ENCODE peak calls at places on chromosome 15, in seven cellular contexts. K is HCT116, A is HepG2, H is GM12878, P is NT2/D1, M is K562, R is H1. T is an unnamed sample.

GRCh38 chr15:64089553-64090280 is 3.9 kb downstream of the CIAO2A start:
- DNase-seq in K (no peak), A (no peak), H (peak), P (no peak), M (no peak), R (no peak), T (no peak)

GRCh38 chr15:73737506-73737905 is 15.6 kb downstream of the INSYN1 start:
- DNase-seq in K (no peak), A (no peak), H (no peak), P (no peak), M (no peak), R (no peak), T (peak)

GRCh38 chr15:84813435-84813834 is 3.7 kb upstream of the ALPK3 start:
- DNase-seq in K (no peak), A (no peak), H (no peak), P (no peak), M (no peak), R (no peak), T (no peak)

GRCh38 chr15:94229591-94230365 is 1.6 kb upstream of the MCTP2 start:
- DNase-seq in K (no peak), A (no peak), H (peak), P (no peak), M (no peak), R (no peak), T (no peak)

GRCh38 chr15:73357999-73358665 is 10.6 kb downstream of the HCN4 start:
- DNase-seq in K (no peak), A (peak), H (no peak), P (no peak), M (no peak), R (no peak), T (no peak)

GRCh38 chr15:89799925-89800500 is 14.6 kb downstream of the ANPEP start:
- DNase-seq in K (no peak), A (no peak), H (no peak), P (no peak), M (no peak), R (no peak), T (peak)

GRCh38 chr15:38455096-38455495 is 1.2 kb downstream of the FAM98B start:
- DNase-seq in K (no peak), A (no peak), H (no peak), P (no peak), M (no peak), R (no peak), T (no peak)

GRCh38 chr15:31954364-31954763 is 76.0 kb upstream of the CHRNA7 start:
- DNase-seq in K (no peak), A (no peak), H (no peak), P (no peak), M (no peak), R (no peak), T (no peak)

GRCh38 chr15:98018761-98019351 is 58.4 kb downstream of the ARRDC4 start:
- DNase-seq in K (no peak), A (no peak), H (no peak), P (no peak), M (no peak), R (no peak), T (no peak)

GRCh38 chr15:38073278-38073930 is 139.0 kb downstream of the TMCO5A start:
- DNase-seq in K (peak), A (peak), H (no peak), P (peak), M (no peak), R (no peak), T (no peak)

GRCh38 chr15:48565560-48566482 is 79.7 kb downstream of the FBN1 start:
- DNase-seq in K (no peak), A (no peak), H (no peak), P (no peak), M (no peak), R (no peak), T (no peak)

GRCh38 chr15:89794627-89795241 is 18.6 kb downstream of the MESP2 start:
- DNase-seq in K (no peak), A (no peak), H (no peak), P (no peak), M (no peak), R (no peak), T (no peak)

GRCh38 chr15:96274698-96275097 is 55.8 kb upstream of the NR2F2 start:
- DNase-seq in K (no peak), A (no peak), H (no peak), P (no peak), M (no peak), R (no peak), T (no peak)

GRCh38 chr15:31597466-31597865 is 270.8 kb downstream of the KLF13 start:
- DNase-seq in K (no peak), A (no peak), H (no peak), P (no peak), M (no peak), R (no peak), T (no peak)

GRCh38 chr15:90872481-90873184 is 4.2 kb downstream of the FURIN start:
- DNase-seq in K (no peak), A (peak), H (no peak), P (no peak), M (peak), R (no peak), T (peak)

GRCh38 chr15:43955140-43955539 is 128.3 kb downstream of the WDR76 start:
- DNase-seq in K (no peak), A (no peak), H (no peak), P (no peak), M (no peak), R (no peak), T (no peak)

GRCh38 chr15:42184313-42184712 is 23.8 kb downstream of the VPS39 start:
- DNase-seq in K (no peak), A (no peak), H (no peak), P (no peak), M (no peak), R (no peak), T (no peak)

GRCh38 chr15:25967120-25967519 is 104.0 kb upstream of the ATP10A start:
- DNase-seq in K (no peak), A (no peak), H (no peak), P (no peak), M (no peak), R (no peak), T (no peak)

GRCh38 chr15:39925112-39925830 is 5.2 kb upstream of the GPR176 start:
- DNase-seq in K (no peak), A (no peak), H (no peak), P (no peak), M (no peak), R (no peak), T (no peak)

GRCh38 chr15:26807517-26808427 is 34.9 kb upstream of the GABRB3 start:
- DNase-seq in K (no peak), A (no peak), H (no peak), P (no peak), M (no peak), R (no peak), T (no peak)

GRCh38 chr15:32861741-32862140 is 143.9 kb downstream of the GREM1 start:
- DNase-seq in K (no peak), A (no peak), H (no peak), P (no peak), M (no peak), R (no peak), T (peak)

GRCh38 chr15:96261575-96262034 is 68.9 kb upstream of the NR2F2 start:
- DNase-seq in K (no peak), A (peak), H (peak), P (no peak), M (peak), R (no peak), T (no peak)

GRCh38 chr15:71649894-71650293 is 160.5 kb upstream of the NR2E3 start:
- DNase-seq in K (no peak), A (no peak), H (no peak), P (no peak), M (no peak), R (no peak), T (no peak)

GRCh38 chr15:89149501-89150101 is 61.3 kb downstream of the ABHD2 start:
- DNase-seq in K (no peak), A (no peak), H (no peak), P (no peak), M (no peak), R (no peak), T (no peak)

GRCh38 chr15:65406402-65407000 is 16.2 kb downstream of the IGDCC4 start:
- DNase-seq in K (no peak), A (no peak), H (no peak), P (no peak), M (no peak), R (no peak), T (no peak)

GRCh38 chr15:45133561-45133920 is 3.7 kb downstream of the DUOX1 start:
- DNase-seq in K (no peak), A (no peak), H (no peak), P (no peak), M (no peak), R (no peak), T (peak)

GRCh38 chr15:89836255-89837133 is 21.8 kb upstream of the ANPEP start:
- DNase-seq in K (no peak), A (no peak), H (no peak), P (no peak), M (no peak), R (no peak), T (no peak)

GRCh38 chr15:82810061-82810862 is 834 bp downstream of the WHAMM start:
- DNase-seq in K (no peak), A (peak), H (no peak), P (no peak), M (no peak), R (no peak), T (peak)

GRCh38 chr15:64970696-64971095 is 19.0 kb downstream of the SPG21 start:
- DNase-seq in K (no peak), A (no peak), H (no peak), P (no peak), M (no peak), R (no peak), T (no peak)

GRCh38 chr15:19987389-19988048 is 554.1 kb downstream of the GOLGA6L6 start:
- DNase-seq in K (no peak), A (peak), H (no peak), P (peak), M (peak), R (no peak), T (peak)

GRCh38 chr15:80160570-80161156 is 7.9 kb downstream of the FAH start:
- DNase-seq in K (no peak), A (peak), H (peak), P (no peak), M (no peak), R (no peak), T (no peak)

GRCh38 chr15:62115847-62116246 is 49.1 kb downstream of the C2CD4A start:
- DNase-seq in K (no peak), A (peak), H (no peak), P (no peak), M (no peak), R (no peak), T (no peak)

GRCh38 chr15:28963711-28964081 is 77.9 kb downstream of the APBA2 start:
- DNase-seq in K (no peak), A (no peak), H (no peak), P (no peak), M (no peak), R (no peak), T (no peak)

GRCh38 chr15:75809986-75810750 is 33.1 kb upstream of the UBE2Q2 start:
- DNase-seq in K (peak), A (peak), H (no peak), P (peak), M (no peak), R (peak), T (peak)
- TF ChIP-seq YY1 in K (no peak), A (no peak), H (no peak), P (no peak), M (no peak), R (no peak), T (no peak)

DNA sequence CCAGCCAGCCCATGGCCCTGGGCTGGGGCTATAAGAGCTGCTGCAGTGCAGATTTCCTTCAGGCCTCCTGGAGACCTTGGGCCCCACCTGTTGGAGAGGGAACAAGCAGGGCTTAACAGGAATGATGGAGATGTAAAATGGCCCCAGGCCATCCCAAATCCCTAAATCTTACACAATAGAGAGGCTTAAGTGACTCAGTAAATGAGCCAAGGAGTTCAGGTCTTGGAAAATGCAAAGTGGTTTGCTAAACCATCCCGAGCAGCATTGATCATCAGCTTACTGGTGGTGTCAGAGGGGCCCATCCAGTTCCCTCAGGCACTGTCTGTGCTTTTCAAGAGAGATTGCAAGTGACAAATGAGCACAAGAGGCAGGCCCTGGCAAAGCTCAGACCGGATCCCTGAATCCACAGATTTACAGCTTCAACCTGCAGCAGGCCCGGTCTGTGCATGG is 325.5 kb downstream of the UACA start:
- DNase-seq in K (no peak), A (no peak), H (no peak), P (peak), M (no peak), R (no peak), T (peak)
- TF ChIP-seq YY1 in K (no peak), A (no peak), H (no peak), P (no peak), M (no peak), R (peak), T (no peak)

GRCh38 chr15:67165653-67166260 is 88.7 kb downstream of the AAGAB start:
- DNase-seq in K (no peak), A (no peak), H (no peak), P (peak), M (no peak), R (peak), T (no peak)
- TF ChIP-seq YY1 in K (no peak), A (no peak), H (no peak), P (no peak), M (no peak), R (peak), T (no peak)

GRCh38 chr15:40956543-40956982 is 3.3 kb downstream of the CHAC1 start:
- DNase-seq in K (no peak), A (no peak), H (no peak), P (no peak), M (no peak), R (no peak), T (no peak)

GRCh38 chr15:40957581-40958051 is 4.3 kb downstream of the CHAC1 start:
- DNase-seq in K (no peak), A (no peak), H (no peak), P (no peak), M (no peak), R (no peak), T (peak)

GRCh38 chr15:40957041-40957555 is 3.8 kb downstream of the CHAC1 start:
- DNase-seq in K (no peak), A (no peak), H (no peak), P (no peak), M (no peak), R (no peak), T (no peak)

GRCh38 chr15:40955141-40955903 is 2.1 kb downstream of the CHAC1 start:
- DNase-seq in K (no peak), A (no peak), H (no peak), P (no peak), M (no peak), R (no peak), T (no peak)

GRCh38 chr15:40955930-40956542 is 2.8 kb downstream of the CHAC1 start:
- DNase-seq in K (no peak), A (no peak), H (no peak), P (no peak), M (no peak), R (no peak), T (no peak)
- TF ChIP-seq YY1 in K (no peak), A (no peak), H (no peak), P (no peak), M (no peak), R (no peak), T (no peak)

GRCh38 chr15:70098170-70098460 is 398 bp upstream of the TLE3 start:
- DNase-seq in K (no peak), A (no peak), H (no peak), P (no peak), M (no peak), R (no peak), T (no peak)

GRCh38 chr15:70096215-70096974 is 1.3 kb downstream of the TLE3 start:
- DNase-seq in K (no peak), A (no peak), H (no peak), P (no peak), M (no peak), R (no peak), T (peak)

GRCh38 chr15:70095387-70096214 is 2.1 kb downstream of the TLE3 start:
- DNase-seq in K (no peak), A (no peak), H (no peak), P (no peak), M (peak), R (no peak), T (peak)

GRCh38 chr15:70097337-70098169 is at the start of gene TLE3:
- DNase-seq in K (peak), A (peak), H (peak), P (peak), M (peak), R (peak), T (peak)

DNA sequence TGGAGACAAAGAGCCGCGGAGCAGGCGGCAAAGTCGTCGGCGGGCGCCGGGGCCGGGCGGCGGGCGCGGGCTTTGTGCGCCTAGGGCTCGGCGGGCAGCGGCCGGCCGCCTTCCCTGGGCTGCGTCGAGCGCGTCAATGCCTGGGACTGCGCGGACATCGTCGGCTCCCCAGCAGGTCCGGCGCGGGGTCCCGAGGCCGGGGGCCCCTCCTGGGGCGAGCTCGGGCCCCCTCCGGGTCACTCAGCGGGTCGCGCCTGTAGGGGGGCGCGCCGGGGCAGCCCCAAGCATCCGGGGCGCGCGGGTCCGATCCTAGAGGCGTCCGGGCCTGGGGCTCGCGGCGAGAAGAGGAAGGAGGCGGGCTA is 761 bp downstream of the TLE3 start:
- DNase-seq in K (no peak), A (no peak), H (no peak), P (no peak), M (peak), R (no peak), T (no peak)
- TF ChIP-seq YY1 in K (no peak), A (no peak), H (no peak), P (no peak), M (no peak), R (no peak), T (no peak)

DNA sequence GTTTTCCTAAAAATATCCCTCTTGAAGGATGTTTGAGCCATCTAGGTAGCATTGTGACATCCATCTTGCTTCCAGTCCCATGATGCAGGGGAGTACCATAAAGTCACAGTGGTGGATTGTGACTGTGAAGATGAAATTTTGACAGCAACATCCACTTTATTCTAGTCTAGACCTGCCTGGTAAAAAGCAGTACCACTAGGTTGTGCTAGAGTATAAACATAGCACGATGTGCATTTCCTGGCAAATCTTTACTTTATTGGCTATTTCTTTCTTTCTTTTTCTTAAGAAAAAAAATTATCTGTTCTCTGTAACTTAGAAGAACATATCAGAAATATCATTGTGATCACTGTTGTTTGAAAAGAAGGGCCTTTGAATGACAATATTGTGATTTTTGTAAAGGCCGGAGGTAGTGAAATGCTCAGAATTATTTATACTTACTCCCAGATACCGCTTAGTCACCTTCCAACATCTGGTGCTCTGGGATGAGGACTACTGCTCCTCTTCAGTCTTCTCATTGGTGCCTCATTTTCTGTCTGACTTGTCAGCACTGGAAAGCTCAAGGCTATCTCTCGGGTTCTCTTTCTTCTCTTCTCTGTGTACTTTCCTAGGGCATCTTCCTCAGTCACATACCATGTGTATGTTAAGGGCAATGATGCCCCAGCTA is 35.6 kb downstream of the AGBL1 start:
- DNase-seq in K (no peak), A (no peak), H (no peak), P (no peak), M (no peak), R (no peak), T (no peak)
- TF ChIP-seq YY1 in K (no peak), A (no peak), H (no peak), P (no peak), M (no peak), R (no peak), T (no peak)

DNA sequence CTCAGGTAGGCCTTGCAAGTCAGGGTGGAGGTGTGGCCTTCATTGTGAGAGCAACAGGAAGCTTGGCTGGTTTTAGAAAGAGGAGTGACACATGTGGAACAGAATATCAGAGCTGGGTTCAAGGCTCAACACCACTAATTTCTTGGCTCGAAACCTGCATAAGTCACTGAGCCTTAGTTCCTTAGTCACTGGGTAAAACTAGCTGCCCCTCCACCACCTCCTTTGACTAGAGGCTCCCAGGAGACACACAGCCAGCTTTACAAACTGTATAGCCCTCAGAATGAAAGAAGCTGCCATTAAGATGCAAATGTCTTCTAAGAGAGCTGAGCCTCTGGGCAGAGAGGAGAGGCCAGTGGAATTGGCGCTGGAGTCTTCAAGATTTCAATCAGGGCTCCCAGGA is 67.7 kb downstream of the CERS3 start:
- DNase-seq in K (no peak), A (no peak), H (peak), P (peak), M (no peak), R (no peak), T (no peak)
- TF ChIP-seq YY1 in K (no peak), A (no peak), H (no peak), P (no peak), M (no peak), R (no peak), T (no peak)

DNA sequence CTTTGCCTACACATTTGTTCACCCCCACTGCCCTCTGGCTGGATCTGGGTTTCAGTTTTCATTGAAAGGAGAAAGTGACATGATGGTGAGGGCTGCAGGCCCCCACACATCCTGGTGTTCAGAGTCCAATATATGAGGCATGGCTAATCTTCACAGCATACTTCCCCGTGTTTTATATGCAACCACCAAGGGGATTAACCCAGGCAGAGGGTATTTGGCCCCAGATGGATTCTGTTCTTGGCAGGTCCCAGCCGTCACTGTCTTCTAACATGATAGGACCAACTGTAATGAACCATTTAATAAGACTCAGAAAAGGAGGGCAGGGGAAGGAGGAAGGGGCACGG is 4.4 kb upstream of the ACTC1 start:
- DNase-seq in K (no peak), A (no peak), H (no peak), P (no peak), M (no peak), R (no peak), T (no peak)
- TF ChIP-seq YY1 in K (no peak), A (no peak), H (no peak), P (no peak), M (no peak), R (no peak), T (no peak)

GRCh38 chr15:92118162-92118935 is 264.8 kb downstream of the SLCO3A1 start:
- DNase-seq in K (no peak), A (no peak), H (no peak), P (peak), M (no peak), R (no peak), T (no peak)
- TF ChIP-seq YY1 in K (no peak), A (no peak), H (no peak), P (no peak), M (no peak), R (no peak), T (no peak)

T was measured in SK-N-SH.